ENCODE peak calls at places on chromosomes 16 and 17, in six cellular contexts. W is cerebellum; H is epithelial cell of esophagus; Y is activated T-helper 1 cell treated with anti-CD3 and anti-CD28 coated beads, Interleukin-12 subunit alpha, Interleukin-12 subunit beta, Interleukin-2, Interleukin-4 antibody, amounts not matched to agents 30 ng/mL and 10 ng/mL and 1 ng/mL, durations not matched to agents 14 hours and 24 hours and 36 hours; G is left ventricle myocardium inferior; D is endothelial cell. J is an unnamed sample.

GRCh38 chr17:74097461-74098131 is 105.9 kb upstream of the RPL38 start:
- DNase-seq in W (no peak), D (no peak), H (no peak), G (no peak), Y (no peak), J (no peak)

GRCh38 chr16:54116126-54116525 is 170.5 kb downstream of the IRX3 start:
- DNase-seq in H (no peak), G (no peak), D (no peak), W (no peak), Y (no peak), J (no peak)

GRCh38 chr16:50501986-50502615 is 46.1 kb upstream of the NKD1 start:
- DNase-seq in H (no peak), D (no peak), G (no peak), W (no peak), Y (no peak), J (no peak)

GRCh38 chr17:74870512-74870911 is 2.3 kb downstream of the FDXR start:
- DNase-seq in G (no peak), W (no peak), H (peak), Y (no peak), D (no peak), J (no peak)

GRCh38 chr16:89257281-89257731 is 39.8 kb downstream of the ZNF778 start:
- DNase-seq in D (peak), W (peak), G (no peak), H (no peak), Y (no peak), J (no peak)

GRCh38 chr16:24643489-24643888 is 86.0 kb upstream of the TNRC6A start:
- DNase-seq in D (no peak), W (no peak), Y (no peak), H (no peak), G (no peak), J (no peak)

GRCh38 chr17:44258811-44259351 is 9.1 kb downstream of the SLC4A1 start:
- DNase-seq in Y (no peak), G (no peak), H (no peak), W (no peak), D (no peak), J (no peak)

GRCh38 chr16:24852281-24852721 is 6.5 kb downstream of the SLC5A11 start:
- DNase-seq in W (no peak), D (no peak), Y (no peak), G (no peak), H (peak), J (no peak)

GRCh38 chr17:10114931-10115535 is 83.4 kb downstream of the GAS7 start:
- DNase-seq in G (peak), W (no peak), Y (peak), H (peak), D (no peak), J (no peak)

GRCh38 chr17:39759204-39759603 is 21.5 kb downstream of the GRB7 start:
- DNase-seq in H (no peak), Y (no peak), G (no peak), W (no peak), D (no peak), J (no peak)

GRCh38 chr17:45580914-45581313 is 90.4 kb upstream of the PLEKHM1 start:
- DNase-seq in D (no peak), W (no peak), G (no peak), Y (no peak), H (no peak), J (no peak)

GRCh38 chr16:886802-887731 is 83.7 kb downstream of the LMF1 start:
- DNase-seq in H (no peak), W (no peak), D (peak), Y (no peak), G (no peak), J (no peak)

GRCh38 chr17:49739662-49740271 is 24.2 kb downstream of the FAM117A start:
- DNase-seq in H (peak), G (peak), D (no peak), Y (peak), W (peak), J (no peak)

GRCh38 chr16:83015871-83016270 is 389.1 kb downstream of the CDH13 start:
- DNase-seq in D (no peak), Y (no peak), H (no peak), G (no peak), W (peak), J (no peak)

GRCh38 chr17:75340636-75341035 is 51.4 kb upstream of the SLC25A19 start:
- DNase-seq in H (no peak), W (peak), G (no peak), D (no peak), Y (no peak), J (no peak)

GRCh38 chr17:62929320-62929719 is 36.7 kb upstream of the TANC2 start:
- DNase-seq in G (no peak), Y (no peak), H (peak), D (no peak), W (no peak), J (no peak)

GRCh38 chr17:32783602-32784001 is 93.3 kb downstream of the MYO1D start:
- DNase-seq in H (peak), W (peak), Y (no peak), D (no peak), G (no peak), J (peak)

GRCh38 chr17:30415491-30415890 is 36.8 kb downstream of the CPD start:
- DNase-seq in D (no peak), Y (no peak), W (no peak), H (peak), G (no peak), J (no peak)

GRCh38 chr17:47956818-47957590 is 679 bp downstream of the PRR15L start:
- DNase-seq in Y (no peak), W (no peak), H (no peak), G (no peak), D (no peak), J (no peak)

GRCh38 chr16:49467540-49468372 is 94.2 kb downstream of the C16orf78 start:
- DNase-seq in W (no peak), Y (no peak), H (no peak), G (no peak), D (no peak), J (no peak)

GRCh38 chr17:71855000-71855399 is 265.8 kb upstream of the SOX9 start:
- DNase-seq in Y (no peak), D (no peak), G (no peak), W (no peak), H (no peak), J (no peak)

GRCh38 chr16:69522732-69523404 is 42.9 kb upstream of the NFAT5 start:
- DNase-seq in W (no peak), H (no peak), Y (no peak), G (no peak), D (no peak), J (no peak)

GRCh38 chr17:75909051-75909811 is 4.5 kb upstream of the MRPL38 start:
- DNase-seq in W (no peak), H (no peak), D (no peak), Y (no peak), G (no peak), J (no peak)

GRCh38 chr16:15542261-15542660 is 100.7 kb downstream of the MARF1 start:
- DNase-seq in Y (no peak), W (no peak), H (no peak), G (no peak), D (no peak), J (no peak)

GRCh38 chr17:2688351-2689342 is 22.9 kb downstream of the CLUH start:
- DNase-seq in D (no peak), G (peak), W (no peak), H (no peak), Y (no peak), J (no peak)

GRCh38 chr17:77441130-77441920 is 300.6 kb downstream of the SEC14L1 start:
- DNase-seq in D (no peak), Y (peak), G (no peak), W (no peak), H (no peak), J (no peak)

GRCh38 chr16:75385507-75386152 is 47.7 kb downstream of the CFDP1 start:
- DNase-seq in D (no peak), G (no peak), H (peak), W (peak), Y (no peak), J (no peak)

GRCh38 chr17:7016406-7016805 is 4.0 kb downstream of the RNASEK start:
- DNase-seq in G (no peak), Y (no peak), H (no peak), D (no peak), W (no peak), J (no peak)

GRCh38 chr17:60720763-60721531 is 43.3 kb downstream of the BCAS3 start:
- DNase-seq in G (no peak), Y (peak), D (peak), H (peak), W (peak), J (peak)

GRCh38 chr17:17300624-17301568 is 2.3 kb upstream of the NT5M start:
- DNase-seq in Y (peak), G (peak), W (no peak), H (peak), D (peak), J (peak)

GRCh38 chr16:65176603-65177002 is 54.7 kb upstream of the CDH11 start:
- DNase-seq in W (no peak), G (peak), H (no peak), Y (no peak), D (no peak), J (no peak)

GRCh38 chr16:87100306-87101058 is 216.7 kb downstream of the C16orf95 start:
- DNase-seq in G (no peak), H (no peak), Y (no peak), D (no peak), W (no peak), J (no peak)

GRCh38 chr17:57875109-57876022 is 25.5 kb upstream of the MRPS23 start:
- DNase-seq in G (peak), W (peak), H (peak), D (peak), Y (no peak), J (peak)

GRCh38 chr16:53150769-53151168 is 96.0 kb downstream of the CHD9 start:
- DNase-seq in H (no peak), Y (no peak), D (no peak), W (no peak), G (no peak), J (no peak)

GRCh38 chr16:30526823-30527634 is 663 bp upstream of the ZNF768 start:
- DNase-seq in D (peak), H (peak), W (peak), G (peak), Y (peak), J (peak)

GRCh38 chr16:49278944-49279725 is 2.5 kb downstream of the CBLN1 start:
- DNase-seq in G (no peak), W (no peak), Y (no peak), H (no peak), D (peak), J (no peak)